ENCODE peak calls at places on chromosomes 13 and 19, in four cellular contexts. W is GM12891, F is K562, R is GM12878. P is an unnamed sample.

GRCh38 chr13:48154671-48155070 is 59.8 kb upstream of the MED4 start:
- DNase-seq in W (no peak), F (no peak), R (no peak), P (no peak)

GRCh38 chr13:107130516-107130915 is 562.6 kb upstream of the ARGLU1 start:
- DNase-seq in W (no peak), F (no peak), R (no peak), P (no peak)

GRCh38 chr13:110023729-110024645 is 237.6 kb upstream of the IRS2 start:
- DNase-seq in W (no peak), F (no peak), R (no peak), P (no peak)

GRCh38 chr13:107865643-107866006 is 349.7 kb downstream of the LIG4 start:
- DNase-seq in W (no peak), F (no peak), R (no peak), P (no peak)

GRCh38 chr19:33775731-33776487 is 20.8 kb upstream of the KCTD15 start:
- DNase-seq in W (no peak), F (no peak), R (no peak), P (no peak)

GRCh38 chr13:77333521-77334083 is 6.7 kb upstream of the MYCBP2 start:
- DNase-seq in W (no peak), F (no peak), R (no peak), P (peak)

GRCh38 chr19:46975918-46976782 is 43.5 kb upstream of the NPAS1 start:
- DNase-seq in W (no peak), F (no peak), R (no peak), P (no peak)

GRCh38 chr19:17985037-17985818 is 18.3 kb downstream of the KCNN1 start:
- DNase-seq in W (no peak), F (peak), R (no peak), P (no peak)

GRCh38 chr13:24854311-24854710 is 90.3 kb downstream of the RNF17 start:
- DNase-seq in W (no peak), F (no peak), R (no peak), P (no peak)

GRCh38 chr13:64770743-64771142 is 2459.4 kb downstream of the PCDH9 start:
- DNase-seq in W (no peak), F (no peak), R (no peak), P (no peak)

GRCh38 chr13:27964741-27965323 is 4.3 kb downstream of the CDX2 start:
- DNase-seq in W (no peak), F (no peak), R (no peak), P (no peak)

GRCh38 chr13:63420685-63421084 is 2005.0 kb upstream of the PCDH20 start:
- DNase-seq in W (no peak), F (no peak), R (no peak), P (no peak)

GRCh38 chr19:58291943-58292342 is 13.2 kb downstream of the ZNF8 start:
- DNase-seq in W (no peak), F (no peak), R (no peak), P (no peak)

GRCh38 chr13:98856983-98857382 is 104.5 kb upstream of the SLC15A1 start:
- DNase-seq in W (no peak), F (no peak), R (no peak), P (no peak)
- TF ChIP-seq POLR2AphosphoS5 in W (no peak), F (no peak), R (no peak), P (no peak)

GRCh38 chr19:53853707-53854106 is 14.0 kb upstream of the MYADM start:
- DNase-seq in W (no peak), F (no peak), R (no peak), P (no peak)

GRCh38 chr19:53847555-53847954 is 20.1 kb upstream of the MYADM start:
- DNase-seq in W (no peak), F (no peak), R (no peak), P (no peak)

GRCh38 chr19:53844849-53845246 is 20.7 kb upstream of the NLRP12 start:
- DNase-seq in W (no peak), F (no peak), R (no peak), P (peak)

GRCh38 chr19:53849237-53849676 is 18.4 kb upstream of the MYADM start:
- DNase-seq in W (no peak), F (no peak), R (no peak), P (peak)
- TF ChIP-seq SPI1 in W (no peak), F (no peak), R (no peak), P (no peak)

GRCh38 chr19:7871530-7872305 is 2.5 kb downstream of the PRR36 start:
- DNase-seq in W (no peak), F (peak), R (peak), P (peak)
- TF ChIP-seq POLR2AphosphoS5 in W (no peak), F (no peak), R (no peak), P (no peak)

GRCh38 chr13:29624997-29625396 is 29.5 kb upstream of the SLC7A1 start:
- DNase-seq in W (no peak), F (no peak), R (no peak), P (no peak)

GRCh38 chr13:29621841-29622240 is 26.4 kb upstream of the SLC7A1 start:
- DNase-seq in W (no peak), F (no peak), R (no peak), P (no peak)

GRCh38 chr13:29621401-29621800 is 25.9 kb upstream of the SLC7A1 start:
- DNase-seq in W (no peak), F (no peak), R (no peak), P (no peak)

GRCh38 chr13:29619995-29620394 is 24.5 kb upstream of the SLC7A1 start:
- DNase-seq in W (no peak), F (no peak), R (no peak), P (no peak)
- TF ChIP-seq SPI1 in W (no peak), F (no peak), R (no peak), P (no peak)